ENCODE peak calls at places on chromosome 2, in four cellular contexts. M is tibial artery, E is PC-9, W is left ventricle myocardium inferior. P is an unnamed sample.

GRCh38 chr2:209423562-209424541 is at the start of gene MAP2:
- DNase-seq in M (peak), E (peak), W (peak), P (peak)

GRCh38 chr2:41879367-41879871 is 168.4 kb upstream of the PKDCC start:
- DNase-seq in M (no peak), E (no peak), W (no peak), P (no peak)

GRCh38 chr2:234377761-234378341 is 119.0 kb downstream of the ARL4C start:
- DNase-seq in M (no peak), E (no peak), W (no peak), P (no peak)

GRCh38 chr2:155256803-155257202 is 558.3 kb downstream of the KCNJ3 start:
- DNase-seq in M (no peak), E (no peak), W (no peak), P (no peak)

GRCh38 chr2:102455061-102455670 is 17.9 kb upstream of the SLC9A4 start:
- DNase-seq in M (no peak), E (no peak), W (no peak), P (no peak)

GRCh38 chr2:126797622-126798275 is 100.9 kb upstream of the TEX51 start:
- DNase-seq in M (no peak), E (no peak), W (no peak), P (no peak)

GRCh38 chr2:69830045-69830905 is 815 bp downstream of the GMCL1 start:
- DNase-seq in M (peak), E (peak), W (peak), P (no peak)

GRCh38 chr2:121705958-121706357 is 30.7 kb downstream of the NIFK start:
- DNase-seq in M (no peak), E (no peak), W (no peak), P (no peak)

GRCh38 chr2:67032091-67032490 is 365.0 kb upstream of the ETAA1 start:
- DNase-seq in M (no peak), E (no peak), W (no peak), P (no peak)

GRCh38 chr2:121002597-121002996 is 266.9 kb downstream of the GLI2 start:
- DNase-seq in M (no peak), E (no peak), W (no peak), P (no peak)

GRCh38 chr2:49262815-49263560 is 108.7 kb upstream of the FSHR start:
- DNase-seq in M (no peak), E (no peak), W (no peak), P (no peak)

GRCh38 chr2:16325613-16326510 is 339.8 kb downstream of the CYRIA start:
- DNase-seq in M (no peak), E (no peak), W (no peak), P (no peak)

GRCh38 chr2:182587831-182588230 is 128.2 kb upstream of the DNAJC10 start:
- DNase-seq in M (no peak), E (no peak), W (no peak), P (no peak)

GRCh38 chr2:42092084-42092996 is 44.5 kb downstream of the PKDCC start:
- DNase-seq in M (peak), E (no peak), W (no peak), P (no peak)

GRCh38 chr2:195105581-195105980 is 551.4 kb upstream of the SLC39A10 start:
- DNase-seq in M (no peak), E (no peak), W (no peak), P (no peak)

GRCh38 chr2:39447266-39448168 is 10.4 kb upstream of the MAP4K3 start:
- DNase-seq in M (no peak), E (no peak), W (no peak), P (no peak)

GRCh38 chr2:28658369-28658768 is 93.3 kb upstream of the PPP1CB start:
- DNase-seq in M (no peak), E (no peak), W (no peak), P (no peak)

GRCh38 chr2:3807853-3808252 is 104.5 kb downstream of the DCDC2C start:
- DNase-seq in M (no peak), E (no peak), W (no peak), P (no peak)

GRCh38 chr2:240586919-240587800 is 626 bp downstream of the CAPN10 start:
- DNase-seq in M (peak), E (peak), W (peak), P (no peak)

GRCh38 chr2:40367652-40368051 is 84.2 kb downstream of the SLC8A1 start:
- DNase-seq in M (no peak), E (no peak), W (no peak), P (no peak)

GRCh38 chr2:40173276-40173675 is 278.6 kb downstream of the SLC8A1 start:
- DNase-seq in M (no peak), E (no peak), W (no peak), P (no peak)

GRCh38 chr2:3667151-3667631 is 9.2 kb downstream of the ALLC start:
- DNase-seq in M (no peak), E (no peak), W (no peak), P (no peak)

GRCh38 chr2:119792907-119793312 is 33.2 kb downstream of the PTPN4 start:
- DNase-seq in M (no peak), E (no peak), W (no peak), P (no peak)

DNA sequence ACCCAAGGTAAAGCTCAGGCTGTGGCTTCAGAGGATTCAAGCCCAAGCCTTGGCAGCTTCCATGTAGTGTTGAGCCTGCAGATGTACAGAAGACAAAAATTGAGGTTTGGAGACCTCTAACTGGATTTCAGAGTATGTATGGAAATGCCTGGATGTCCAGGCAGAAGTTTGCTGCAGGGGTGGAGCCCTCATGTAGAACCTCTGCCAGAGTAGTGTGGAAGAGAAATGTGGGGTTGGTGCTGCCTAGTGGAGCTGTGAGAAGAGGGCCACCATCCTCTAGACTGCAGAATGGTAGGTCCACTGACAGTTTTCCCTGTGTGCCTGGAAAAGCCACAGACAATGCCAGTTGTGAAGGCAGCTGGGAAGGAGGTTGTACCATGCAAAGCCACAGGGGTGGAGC is 239.9 kb downstream of the SPAG16 start:
- DNase-seq in M (no peak), E (no peak), W (no peak), P (no peak)
- H3K27ac ChIP-seq in M (no peak), E (no peak), W (no peak), P (no peak)

GRCh38 chr2:200267350-200267749 is 39.1 kb upstream of the SPATS2L start:
- DNase-seq in M (no peak), E (no peak), W (no peak), P (no peak)

GRCh38 chr2:200266406-200266805 is 40.1 kb upstream of the SPATS2L start:
- DNase-seq in M (no peak), E (no peak), W (no peak), P (no peak)

GRCh38 chr2:200262047-200262446 is 44.4 kb upstream of the SPATS2L start:
- DNase-seq in M (no peak), E (no peak), W (no peak), P (no peak)

GRCh38 chr2:200263279-200263678 is 43.2 kb upstream of the SPATS2L start:
- DNase-seq in M (no peak), E (no peak), W (no peak), P (no peak)

GRCh38 chr2:200264631-200265030 is 41.9 kb upstream of the SPATS2L start:
- DNase-seq in M (no peak), E (no peak), W (no peak), P (no peak)
- H3K27ac ChIP-seq in M (no peak), E (no peak), W (no peak), P (no peak)

DNA sequence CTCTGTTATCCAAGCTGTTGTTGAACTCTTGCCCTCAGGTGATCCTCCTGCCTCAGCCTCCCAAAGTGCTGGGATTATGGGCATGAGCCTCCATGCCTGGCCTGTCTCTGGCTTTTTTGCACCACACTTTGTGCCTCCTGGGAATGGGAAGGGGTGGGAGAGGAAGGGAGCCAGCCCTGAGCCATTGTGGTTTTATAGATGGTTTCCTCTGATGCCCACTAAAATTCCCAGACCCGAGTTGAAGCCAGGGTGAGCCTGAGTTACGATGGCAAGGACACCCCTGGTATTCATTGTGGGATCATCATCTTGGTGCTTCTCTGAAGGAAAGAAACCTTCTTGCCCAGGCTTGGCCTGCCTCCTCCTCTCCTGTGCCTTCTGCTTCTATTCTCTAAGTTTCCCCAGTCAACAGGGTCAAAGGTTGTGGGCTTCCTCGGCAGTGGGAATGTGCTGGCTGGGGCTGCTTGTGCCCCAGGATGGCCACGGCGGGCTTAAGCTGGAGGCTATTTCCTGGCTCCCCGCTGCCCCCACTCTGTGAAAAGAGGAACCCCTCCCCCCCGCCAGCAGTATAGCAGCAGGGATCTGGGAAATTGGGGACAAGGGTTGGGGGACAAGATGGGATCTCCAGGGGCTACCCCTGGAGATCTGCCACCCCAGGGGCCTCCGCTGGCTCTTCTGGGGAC is 106.2 kb downstream of the STPG4 start:
- DNase-seq in M (no peak), E (no peak), W (no peak), P (no peak)
- H3K27ac ChIP-seq in M (peak), E (no peak), W (peak), P (no peak)

DNA sequence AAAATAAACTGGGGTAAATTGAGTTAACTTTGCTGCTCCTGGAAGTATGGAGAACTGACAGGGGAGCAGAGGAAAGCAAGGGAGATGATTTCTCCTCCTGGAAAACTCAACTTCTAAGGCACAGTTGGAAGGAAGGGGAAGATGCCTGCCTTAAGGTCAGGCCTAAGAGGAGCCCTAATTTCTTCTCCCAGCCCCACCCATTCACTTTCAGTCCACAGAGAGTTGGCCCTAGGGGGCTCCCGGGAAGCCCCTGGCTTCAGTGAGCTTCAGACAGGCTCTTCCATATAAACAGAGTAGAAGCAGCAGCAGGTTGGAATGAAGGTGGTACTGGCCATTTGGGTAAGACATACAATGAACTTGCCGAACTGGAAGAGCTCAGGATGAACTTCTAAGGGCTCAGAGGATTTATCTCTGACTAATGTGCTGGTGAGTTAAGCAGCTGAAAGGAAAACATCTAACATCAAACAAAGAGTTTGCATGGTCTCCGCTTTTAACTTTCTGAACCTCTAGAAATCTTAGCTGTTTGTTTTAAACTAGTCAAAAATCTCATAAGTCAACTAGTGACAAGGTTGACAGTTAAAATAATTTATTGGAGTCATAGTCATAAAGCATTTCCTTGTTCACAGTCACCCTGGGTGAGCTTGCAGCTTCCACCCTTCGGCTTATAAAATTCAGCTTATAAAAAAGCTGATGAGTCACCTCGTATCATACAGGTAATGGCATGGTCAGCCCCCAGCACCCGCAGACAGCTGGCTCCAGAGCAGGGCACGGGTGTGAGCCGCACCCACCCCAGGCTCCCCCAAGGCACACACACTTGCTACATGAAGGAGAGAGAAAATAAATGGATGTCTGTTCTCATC is 9.8 kb downstream of the MALL start:
- DNase-seq in M (no peak), E (peak), W (no peak), P (no peak)
- H3K27ac ChIP-seq in M (peak), E (peak), W (peak), P (peak)

DNA sequence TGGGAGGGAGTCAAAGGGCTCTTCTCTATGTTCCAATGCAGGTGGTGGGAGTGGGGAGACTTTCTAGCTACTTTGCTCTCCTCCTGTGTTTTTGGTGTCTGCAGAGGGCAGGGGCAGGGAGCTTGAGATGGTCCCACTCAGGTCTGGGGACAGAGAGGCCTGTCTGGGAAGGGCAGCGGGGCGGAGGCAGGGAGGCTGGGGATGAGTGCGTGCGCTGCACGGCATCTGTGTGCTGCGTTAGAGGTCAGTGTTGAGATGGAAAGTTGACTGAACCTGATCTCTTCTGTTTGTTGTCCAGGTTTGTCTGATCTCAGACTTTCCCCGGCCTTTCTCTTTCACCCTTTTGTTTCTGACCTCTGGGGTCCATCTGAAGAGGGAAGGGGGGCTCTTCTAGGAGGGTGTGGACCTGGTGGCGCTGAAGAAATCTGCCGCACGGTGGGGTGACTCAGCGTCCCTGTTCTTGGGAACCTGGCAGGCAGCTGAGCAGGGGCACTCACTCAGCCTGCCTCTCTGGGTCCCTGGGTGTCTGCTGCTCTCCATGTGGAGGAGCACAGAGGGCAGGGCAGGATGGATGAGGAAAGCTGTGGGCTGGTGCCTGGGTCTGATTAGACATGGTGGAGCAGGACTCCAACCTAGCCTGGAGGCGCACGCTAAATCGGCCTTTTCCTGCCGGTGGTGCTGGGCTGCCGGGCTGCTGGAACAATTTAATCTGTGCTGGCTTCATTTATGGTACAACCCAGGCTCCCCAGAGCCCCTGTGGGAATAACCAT is 24.1 kb downstream of the IGFBP2 start:
- DNase-seq in M (no peak), E (no peak), W (no peak), P (no peak)
- H3K27ac ChIP-seq in M (peak), E (no peak), W (no peak), P (peak)

GRCh38 chr2:64538764-64539433 is 14.8 kb downstream of the AFTPH start:
- DNase-seq in M (no peak), E (no peak), W (no peak), P (no peak)
- H3K27ac ChIP-seq in M (no peak), E (no peak), W (no peak), P (no peak)

P was measured in thoracic aorta.